ENCODE peak calls at places on chromosomes 5 and 9, in seven cellular contexts. D is GM12865, S is fibroblast of pulmonary artery, J is ovary, G is AG04450, M is kidney epithelial cell, Q is hepatocyte. T is an unnamed sample.

GRCh38 chr5:62922191-62922590 is 343.6 kb downstream of the LRRC70 start:
- DNase-seq in D (no peak), S (no peak), J (no peak), G (no peak), M (no peak), Q (no peak), T (no peak)

GRCh38 chr5:23820764-23821471 is 313.5 kb downstream of the PRDM9 start:
- DNase-seq in D (peak; percentile 0), S (peak; percentile 38), J (no peak), G (no peak), M (peak; percentile 32), Q (peak; percentile 62), T (no peak)

GRCh38 chr5:150065886-150066285 is 20.5 kb downstream of the CSF1R start:
- DNase-seq in D (no peak), S (peak; percentile 18), J (no peak), G (no peak), M (no peak), Q (no peak), T (no peak)

GRCh38 chr5:142386151-142387021 is 61.6 kb upstream of the SPRY4 start:
- DNase-seq in D (no peak), S (no peak), J (no peak), G (no peak), M (no peak), Q (peak; percentile 32), T (no peak)

GRCh38 chr5:4233671-4234070 is 638.0 kb downstream of the IRX1 start:
- DNase-seq in D (no peak), S (no peak), J (no peak), G (no peak), M (no peak), Q (no peak), T (no peak)

GRCh38 chr5:84805473-84805872 is 420.8 kb upstream of the EDIL3 start:
- DNase-seq in D (no peak), S (no peak), J (no peak), G (no peak), M (no peak), Q (no peak), T (no peak)

GRCh38 chr5:154190652-154191304 is at the start of gene GALNT10:
- DNase-seq in D (peak; percentile 89), S (peak; percentile 72), J (peak; percentile 75), G (no peak), M (no peak), Q (peak; percentile 88), T (no peak)

GRCh38 chr5:65809817-65810531 is 88.0 kb downstream of the NLN start:
- DNase-seq in D (no peak), S (peak; percentile 84), J (peak; percentile 58), G (no peak), M (no peak), Q (peak; percentile 57), T (peak; percentile 60)

GRCh38 chr9:14584571-14584970 is 108.7 kb downstream of the ZDHHC21 start:
- DNase-seq in D (no peak), S (no peak), J (no peak), G (no peak), M (no peak), Q (no peak), T (no peak)

GRCh38 chr5:126535856-126536545 is 59.0 kb downstream of the ALDH7A1 start:
- DNase-seq in D (no peak), S (no peak), J (no peak), G (no peak), M (no peak), Q (no peak), T (no peak)

GRCh38 chr5:15285901-15286583 is 213.9 kb upstream of the FBXL7 start:
- DNase-seq in D (peak; percentile 12), S (peak; percentile 90), J (no peak), G (peak; percentile 26), M (peak; percentile 5), Q (peak; percentile 30), T (peak; percentile 41)

GRCh38 chr5:69484891-69485290 is 7.7 kb upstream of the OCLN start:
- DNase-seq in D (no peak), S (peak; percentile 92), J (no peak), G (no peak), M (no peak), Q (no peak), T (no peak)

GRCh38 chr5:2756764-2757163 is 5.3 kb upstream of the IRX2 start:
- DNase-seq in D (no peak), S (no peak), J (no peak), G (no peak), M (no peak), Q (peak; percentile 29), T (no peak)

GRCh38 chr5:138784590-138784989 is 31.4 kb downstream of the CTNNA1 start:
- DNase-seq in D (no peak), S (peak; percentile 55), J (no peak), G (peak; percentile 7), M (no peak), Q (no peak), T (no peak)

GRCh38 chr5:107269678-107270077 is 401.1 kb downstream of the EFNA5 start:
- DNase-seq in D (no peak), S (no peak), J (no peak), G (no peak), M (no peak), Q (no peak), T (no peak)

GRCh38 chr5:107270561-107270960 is 400.2 kb downstream of the EFNA5 start:
- DNase-seq in D (no peak), S (no peak), J (no peak), G (no peak), M (no peak), Q (no peak), T (no peak)

GRCh38 chr5:107271682-107272350 is 398.9 kb downstream of the EFNA5 start:
- DNase-seq in D (no peak), S (no peak), J (no peak), G (no peak), M (no peak), Q (no peak), T (no peak)

GRCh38 chr5:107268241-107268640 is 402.5 kb downstream of the EFNA5 start:
- DNase-seq in D (no peak), S (no peak), J (no peak), G (no peak), M (no peak), Q (no peak), T (no peak)

DNA sequence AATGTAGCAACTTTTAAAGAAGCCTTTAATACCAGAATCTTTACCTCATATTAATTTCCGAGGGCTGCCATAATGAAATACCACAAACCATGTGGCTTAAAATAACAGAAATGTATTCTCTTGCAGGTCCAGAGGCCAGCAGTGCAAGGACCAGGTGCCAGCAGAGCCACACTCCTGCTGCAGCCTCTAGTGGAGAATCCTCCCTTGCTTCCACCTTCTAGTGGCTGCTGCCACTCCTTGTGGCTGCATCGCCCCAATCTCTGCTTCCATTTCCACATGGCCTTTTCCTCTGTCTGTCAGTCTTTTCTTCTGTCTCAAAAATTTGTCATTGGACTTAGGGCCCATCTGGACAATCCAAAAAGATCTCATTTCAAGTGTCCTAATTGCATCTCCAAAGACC is 401.5 kb downstream of the EFNA5 start:
- DNase-seq in D (no peak), S (no peak), J (no peak), G (no peak), M (no peak), Q (no peak), T (no peak)
- TF ChIP-seq CTCF in D (no peak), S (no peak), J (no peak), G (no peak), M (no peak), Q (no peak), T (no peak)

DNA sequence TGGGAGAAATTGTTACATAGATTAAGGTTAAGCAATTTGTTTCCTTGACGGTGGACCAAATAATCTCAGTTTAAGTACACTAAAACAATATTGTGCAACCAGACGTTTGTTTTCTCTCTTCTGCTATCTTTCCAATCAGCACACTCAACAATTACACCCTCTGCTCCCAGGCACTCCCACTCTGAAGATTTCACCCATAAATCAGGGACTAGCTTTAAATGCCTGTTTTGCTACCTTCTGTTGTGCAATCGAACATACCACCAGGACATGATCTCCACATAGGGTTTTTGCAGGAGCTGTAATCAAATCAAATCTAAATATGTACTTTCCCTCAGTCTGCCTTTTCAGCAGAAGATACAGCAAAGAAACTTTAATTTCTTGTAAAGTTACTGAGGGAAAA is 405.8 kb upstream of the TLE4 start:
- DNase-seq in D (no peak), S (peak; percentile 89), J (no peak), G (no peak), M (no peak), Q (peak; percentile 45), T (no peak)
- TF ChIP-seq CTCF in D (no peak), S (no peak), J (no peak), G (no peak), M (no peak), Q (no peak), T (no peak)

DNA sequence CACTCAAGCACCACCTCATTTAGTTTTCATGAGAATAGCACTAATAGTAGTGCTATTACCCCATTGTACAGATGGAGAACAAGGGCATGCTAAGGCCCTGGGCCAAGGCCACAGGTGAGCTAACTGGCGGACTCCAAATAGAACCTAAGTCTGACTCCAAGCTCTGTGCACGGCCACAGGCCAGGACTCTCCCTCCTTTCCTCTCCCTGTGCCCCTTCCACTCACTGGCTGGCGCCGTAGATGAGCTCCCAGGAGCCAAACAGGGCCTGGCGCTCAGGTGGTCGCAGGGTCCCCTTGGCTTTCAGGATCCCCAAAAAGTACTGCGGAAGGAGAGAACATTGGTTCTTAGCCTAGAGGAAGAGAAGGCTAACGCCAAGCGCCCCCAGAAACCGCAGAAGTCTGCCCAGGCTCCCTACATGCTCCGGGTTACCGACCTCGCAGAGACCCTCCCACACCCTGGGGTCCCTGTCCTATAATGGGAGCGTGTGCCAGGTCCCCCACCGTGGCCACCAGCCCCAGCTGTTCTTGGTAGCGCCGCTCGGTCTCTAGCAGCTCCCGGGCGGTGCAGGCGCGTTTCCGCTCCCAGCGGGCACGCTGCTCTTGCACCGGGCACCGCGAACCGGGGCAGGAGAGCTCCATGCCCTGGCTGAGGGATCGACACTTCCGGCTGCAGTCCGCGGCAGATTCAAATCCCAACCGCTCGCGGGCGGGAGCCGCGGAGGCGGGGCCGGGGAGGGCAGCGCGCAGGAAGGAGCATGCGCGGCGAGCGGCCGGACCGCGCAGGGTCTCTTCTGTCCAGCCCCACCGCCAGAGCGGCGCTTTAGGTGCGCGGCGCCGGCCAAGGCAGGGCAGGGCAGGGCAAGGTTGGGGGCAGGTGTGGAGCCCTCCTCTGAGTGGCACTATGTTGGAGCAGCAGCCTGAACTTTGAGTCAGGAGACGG is at the start of gene ARHGEF39:
- DNase-seq in D (peak; percentile 91), S (peak; percentile 70), J (peak; percentile 76), G (no peak), M (no peak), Q (peak; percentile 92), T (no peak)
- TF ChIP-seq CTCF in D (peak; percentile 14), S (no peak), J (no peak), G (peak; percentile 31), M (peak; percentile 36), Q (peak; percentile 42), T (peak; percentile 41)

DNA sequence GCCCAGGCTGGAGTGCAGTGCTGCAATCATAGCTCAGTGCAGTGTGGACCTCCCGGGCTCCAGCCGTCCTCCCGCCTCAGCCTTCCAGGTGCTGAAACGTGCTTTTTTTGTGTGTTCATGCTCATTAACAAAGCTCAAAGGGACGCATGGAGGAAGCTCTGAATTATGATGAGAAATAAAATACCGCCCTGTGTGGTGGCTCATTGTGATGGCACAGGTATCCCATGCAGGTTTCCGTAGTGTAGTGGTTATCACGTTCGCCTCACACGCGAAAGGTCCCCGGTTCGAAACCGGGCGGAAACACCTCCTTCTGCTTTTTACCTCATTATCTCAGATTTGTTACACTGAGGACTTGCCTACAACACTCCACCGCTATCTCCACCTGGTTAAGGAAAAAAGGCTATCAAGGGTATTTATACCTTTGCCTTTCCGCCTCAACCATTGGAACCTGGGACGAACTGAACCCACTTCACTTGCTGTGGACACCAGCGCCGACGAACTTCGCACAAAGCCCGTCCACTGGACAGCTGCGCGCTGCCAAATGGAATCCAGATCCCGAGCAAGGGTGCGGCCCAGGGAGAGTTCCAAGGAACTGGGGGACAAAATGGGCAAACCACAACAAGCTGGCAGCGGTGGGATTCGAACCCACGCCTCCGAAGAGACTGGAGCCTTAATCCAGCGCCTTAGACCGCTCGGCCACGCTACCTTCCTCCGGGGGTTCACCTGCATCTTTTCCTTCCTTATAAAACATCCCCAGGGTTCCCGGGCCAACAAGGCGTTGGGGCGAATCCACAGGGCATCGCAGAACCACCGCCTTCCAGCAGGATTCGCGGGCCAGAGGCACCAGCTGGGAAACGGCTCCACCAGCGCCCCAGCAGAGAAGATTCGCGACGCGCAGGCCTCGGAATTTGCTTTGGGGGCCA is 26.3 kb downstream of the OR2V2 start:
- DNase-seq in D (peak; percentile 88), S (peak; percentile 43), J (no peak), G (no peak), M (no peak), Q (peak; percentile 52), T (no peak)
- TF ChIP-seq CTCF in D (no peak), S (no peak), J (no peak), G (no peak), M (no peak), Q (peak; percentile 0), T (no peak)